ENCODE peak calls at places on chromosomes 3 and 15, in six cellular contexts. One of them, this sample, is unnamed.

GRCh38 chr3:56467801-56468183 is 475 bp downstream of the ERC2 start:
- DNase-seq in fibroblast of lung: no peak
- DNase-seq in neural progenitor cell: peak
- DNase-seq in mesendoderm: peak
- DNase-seq in MM.1S: no peak
- DNase-seq in colonic mucosa: no peak
- DNase-seq in this sample: no peak

GRCh38 chr15:48177383-48177874 is 666 bp downstream of the MYEF2 start:
- DNase-seq in fibroblast of lung: peak
- DNase-seq in neural progenitor cell: no peak
- DNase-seq in mesendoderm: peak
- DNase-seq in MM.1S: peak
- DNase-seq in colonic mucosa: no peak
- DNase-seq in this sample: peak

GRCh38 chr3:139564290-139564861 is 24.8 kb upstream of the RBP1 start:
- DNase-seq in fibroblast of lung: no peak
- DNase-seq in neural progenitor cell: peak
- DNase-seq in mesendoderm: peak
- DNase-seq in MM.1S: no peak
- DNase-seq in colonic mucosa: no peak
- DNase-seq in this sample: no peak

GRCh38 chr3:194141415-194142155 is 5.6 kb downstream of the HES1 start:
- DNase-seq in fibroblast of lung: peak
- DNase-seq in neural progenitor cell: peak
- DNase-seq in mesendoderm: peak
- DNase-seq in MM.1S: peak
- DNase-seq in colonic mucosa: peak
- DNase-seq in this sample: peak

GRCh38 chr3:131730581-131730980 is 227.8 kb upstream of the MRPL3 start:
- DNase-seq in fibroblast of lung: no peak
- DNase-seq in neural progenitor cell: no peak
- DNase-seq in mesendoderm: no peak
- DNase-seq in MM.1S: no peak
- DNase-seq in colonic mucosa: no peak
- DNase-seq in this sample: no peak

GRCh38 chr3:42988097-42988496 is 9.0 kb downstream of the GASK1A start:
- DNase-seq in fibroblast of lung: no peak
- DNase-seq in neural progenitor cell: no peak
- DNase-seq in mesendoderm: no peak
- DNase-seq in MM.1S: no peak
- DNase-seq in colonic mucosa: no peak
- DNase-seq in this sample: no peak

GRCh38 chr15:52317022-52317421 is 21.4 kb upstream of the MYO5C start:
- DNase-seq in fibroblast of lung: no peak
- DNase-seq in neural progenitor cell: no peak
- DNase-seq in mesendoderm: no peak
- DNase-seq in MM.1S: no peak
- DNase-seq in colonic mucosa: no peak
- DNase-seq in this sample: no peak

GRCh38 chr3:35954365-35954764 is 315.0 kb downstream of the ARPP21 start:
- DNase-seq in fibroblast of lung: no peak
- DNase-seq in neural progenitor cell: no peak
- DNase-seq in mesendoderm: no peak
- DNase-seq in MM.1S: no peak
- DNase-seq in colonic mucosa: no peak
- DNase-seq in this sample: no peak

GRCh38 chr3:69774029-69774428 is 34.8 kb downstream of the MITF start:
- DNase-seq in fibroblast of lung: no peak
- DNase-seq in neural progenitor cell: no peak
- DNase-seq in mesendoderm: no peak
- DNase-seq in MM.1S: no peak
- DNase-seq in colonic mucosa: no peak
- DNase-seq in this sample: no peak

GRCh38 chr3:50211930-50212329 is 6.9 kb downstream of the SLC38A3 start:
- DNase-seq in fibroblast of lung: peak
- DNase-seq in neural progenitor cell: no peak
- DNase-seq in mesendoderm: no peak
- DNase-seq in MM.1S: no peak
- DNase-seq in colonic mucosa: no peak
- DNase-seq in this sample: peak

GRCh38 chr3:45574067-45574494 is 20.5 kb upstream of the LIMD1 start:
- DNase-seq in fibroblast of lung: no peak
- DNase-seq in neural progenitor cell: no peak
- DNase-seq in mesendoderm: no peak
- DNase-seq in MM.1S: no peak
- DNase-seq in colonic mucosa: no peak
- DNase-seq in this sample: no peak

GRCh38 chr3:25572919-25573385 is 91.8 kb downstream of the TOP2B start:
- DNase-seq in fibroblast of lung: peak
- DNase-seq in neural progenitor cell: no peak
- DNase-seq in mesendoderm: peak
- DNase-seq in MM.1S: no peak
- DNase-seq in colonic mucosa: no peak
- DNase-seq in this sample: peak

GRCh38 chr15:61169904-61170695 is 59.0 kb downstream of the RORA start:
- DNase-seq in fibroblast of lung: no peak
- DNase-seq in neural progenitor cell: peak
- DNase-seq in mesendoderm: peak
- DNase-seq in MM.1S: peak
- DNase-seq in colonic mucosa: no peak
- DNase-seq in this sample: no peak

GRCh38 chr3:40267940-40268707 is 41.4 kb upstream of the EIF1B start:
- DNase-seq in fibroblast of lung: peak
- DNase-seq in neural progenitor cell: no peak
- DNase-seq in mesendoderm: peak
- DNase-seq in MM.1S: no peak
- DNase-seq in colonic mucosa: no peak
- DNase-seq in this sample: no peak

GRCh38 chr3:168801792-168802191 is 706.1 kb upstream of the GOLIM4 start:
- DNase-seq in fibroblast of lung: peak
- DNase-seq in neural progenitor cell: no peak
- DNase-seq in mesendoderm: no peak
- DNase-seq in MM.1S: no peak
- DNase-seq in colonic mucosa: no peak
- DNase-seq in this sample: peak

GRCh38 chr3:65006300-65006739 is 318.5 kb upstream of the ADAMTS9 start:
- DNase-seq in fibroblast of lung: peak
- DNase-seq in neural progenitor cell: no peak
- DNase-seq in mesendoderm: no peak
- DNase-seq in MM.1S: peak
- DNase-seq in colonic mucosa: no peak
- DNase-seq in this sample: peak

GRCh38 chr15:20352241-20353200 is 189.1 kb downstream of the GOLGA6L6 start:
- DNase-seq in fibroblast of lung: no peak
- DNase-seq in neural progenitor cell: no peak
- DNase-seq in mesendoderm: no peak
- DNase-seq in MM.1S: peak
- DNase-seq in colonic mucosa: no peak
- DNase-seq in this sample: no peak

GRCh38 chr3:44685128-44685800 is 27.2 kb upstream of the ZNF502 start:
- DNase-seq in fibroblast of lung: peak
- DNase-seq in neural progenitor cell: peak
- DNase-seq in mesendoderm: peak
- DNase-seq in MM.1S: peak
- DNase-seq in colonic mucosa: peak
- DNase-seq in this sample: peak

GRCh38 chr15:76309561-76310330 is 1.5 kb downstream of the ETFA start:
- DNase-seq in fibroblast of lung: peak
- DNase-seq in neural progenitor cell: no peak
- DNase-seq in mesendoderm: peak
- DNase-seq in MM.1S: no peak
- DNase-seq in colonic mucosa: no peak
- DNase-seq in this sample: peak

GRCh38 chr15:77104155-77104554 is 33.2 kb upstream of the TSPAN3 start:
- DNase-seq in fibroblast of lung: peak
- DNase-seq in neural progenitor cell: no peak
- DNase-seq in mesendoderm: no peak
- DNase-seq in MM.1S: no peak
- DNase-seq in colonic mucosa: no peak
- DNase-seq in this sample: peak

GRCh38 chr3:64530434-64531049 is 157.3 kb downstream of the ADAMTS9 start:
- DNase-seq in fibroblast of lung: peak
- DNase-seq in neural progenitor cell: peak
- DNase-seq in mesendoderm: peak
- DNase-seq in MM.1S: peak
- DNase-seq in colonic mucosa: peak
- DNase-seq in this sample: peak

GRCh38 chr3:25468866-25469319 is 40.8 kb downstream of the RARB start:
- DNase-seq in fibroblast of lung: peak
- DNase-seq in neural progenitor cell: peak
- DNase-seq in mesendoderm: no peak
- DNase-seq in MM.1S: no peak
- DNase-seq in colonic mucosa: peak
- DNase-seq in this sample: peak

GRCh38 chr3:50428007-50428633 is 68.8 kb upstream of the TMEM115 start:
- DNase-seq in fibroblast of lung: no peak
- DNase-seq in neural progenitor cell: no peak
- DNase-seq in mesendoderm: no peak
- DNase-seq in MM.1S: no peak
- DNase-seq in colonic mucosa: no peak
- DNase-seq in this sample: no peak

GRCh38 chr3:197540961-197541377 is 14.8 kb downstream of the BDH1 start:
- DNase-seq in fibroblast of lung: no peak
- DNase-seq in neural progenitor cell: no peak
- DNase-seq in mesendoderm: peak
- DNase-seq in MM.1S: no peak
- DNase-seq in colonic mucosa: no peak
- DNase-seq in this sample: no peak

GRCh38 chr15:100687532-100688215 is 85.3 kb downstream of the ASB7 start:
- DNase-seq in fibroblast of lung: peak
- DNase-seq in neural progenitor cell: no peak
- DNase-seq in mesendoderm: no peak
- DNase-seq in MM.1S: no peak
- DNase-seq in colonic mucosa: no peak
- DNase-seq in this sample: peak

GRCh38 chr3:186239321-186239720 is 122.7 kb downstream of the DGKG start:
- DNase-seq in fibroblast of lung: peak
- DNase-seq in neural progenitor cell: peak
- DNase-seq in mesendoderm: peak
- DNase-seq in MM.1S: no peak
- DNase-seq in colonic mucosa: no peak
- DNase-seq in this sample: no peak

GRCh38 chr3:186236357-186237020 is 125.5 kb downstream of the DGKG start:
- DNase-seq in fibroblast of lung: peak
- DNase-seq in neural progenitor cell: no peak
- DNase-seq in mesendoderm: no peak
- DNase-seq in MM.1S: no peak
- DNase-seq in colonic mucosa: no peak
- DNase-seq in this sample: peak

GRCh38 chr3:186247821-186248814 is 113.9 kb downstream of the DGKG start:
- DNase-seq in fibroblast of lung: peak
- DNase-seq in neural progenitor cell: no peak
- DNase-seq in mesendoderm: no peak
- DNase-seq in MM.1S: no peak
- DNase-seq in colonic mucosa: no peak
- DNase-seq in this sample: peak

GRCh38 chr3:186237915-186238314 is 124.1 kb downstream of the DGKG start:
- DNase-seq in fibroblast of lung: no peak
- DNase-seq in neural progenitor cell: no peak
- DNase-seq in mesendoderm: no peak
- DNase-seq in MM.1S: peak
- DNase-seq in colonic mucosa: no peak
- DNase-seq in this sample: no peak

GRCh38 chr3:186241910-186242821 is 119.9 kb downstream of the DGKG start:
- DNase-seq in fibroblast of lung: peak
- DNase-seq in neural progenitor cell: peak
- DNase-seq in mesendoderm: peak
- DNase-seq in MM.1S: peak
- DNase-seq in colonic mucosa: peak
- DNase-seq in this sample: peak
- H3K9ac ChIP-seq in fibroblast of lung: no peak
- H3K9ac ChIP-seq in neural progenitor cell: no peak
- H3K9ac ChIP-seq in mesendoderm: no peak
- H3K9ac ChIP-seq in MM.1S: peak
- H3K9ac ChIP-seq in colonic mucosa: no peak
- H3K9ac ChIP-seq in this sample: peak

GRCh38 chr3:147378186-147378503 is 28.2 kb downstream of the ZIC4 start:
- DNase-seq in fibroblast of lung: no peak
- DNase-seq in neural progenitor cell: peak
- DNase-seq in mesendoderm: no peak
- DNase-seq in MM.1S: no peak
- DNase-seq in colonic mucosa: no peak
- DNase-seq in this sample: no peak
- H3K4me3 ChIP-seq in fibroblast of lung: no peak
- H3K4me3 ChIP-seq in neural progenitor cell: peak
- H3K4me3 ChIP-seq in mesendoderm: no peak
- H3K4me3 ChIP-seq in MM.1S: no peak
- H3K4me3 ChIP-seq in colonic mucosa: no peak
- H3K4me3 ChIP-seq in this sample: no peak

GRCh38 chr3:58173029-58173669 is 37.6 kb downstream of the DNASE1L3 start:
- DNase-seq in fibroblast of lung: no peak
- DNase-seq in neural progenitor cell: no peak
- DNase-seq in mesendoderm: no peak
- DNase-seq in MM.1S: no peak
- DNase-seq in colonic mucosa: no peak
- DNase-seq in this sample: no peak
- H3K9ac ChIP-seq in fibroblast of lung: no peak
- H3K9ac ChIP-seq in neural progenitor cell: no peak
- H3K9ac ChIP-seq in mesendoderm: no peak
- H3K9ac ChIP-seq in MM.1S: no peak
- H3K9ac ChIP-seq in colonic mucosa: no peak
- H3K9ac ChIP-seq in this sample: no peak

GRCh38 chr3:11136871-11137626 is 17.2 kb upstream of the HRH1 start:
- DNase-seq in fibroblast of lung: peak
- DNase-seq in neural progenitor cell: no peak
- DNase-seq in mesendoderm: peak
- DNase-seq in MM.1S: no peak
- DNase-seq in colonic mucosa: no peak
- DNase-seq in this sample: peak
- H3K4me3 ChIP-seq in fibroblast of lung: no peak
- H3K4me3 ChIP-seq in neural progenitor cell: no peak
- H3K4me3 ChIP-seq in mesendoderm: no peak
- H3K4me3 ChIP-seq in MM.1S: no peak
- H3K4me3 ChIP-seq in colonic mucosa: no peak
- H3K4me3 ChIP-seq in this sample: peak